ENCODE peak calls at places on chromosomes 1 and 21, in six cellular contexts. One of them, this sample, is unnamed.

GRCh38 chr1:921011-921837 is 2.5 kb upstream of the SAMD11 start:
- DNase-seq in AG04450: peak; percentile 36
- DNase-seq in stimulated activated CD4-positive, alpha-beta T cell treated with anti-CD3 and anti-CD28 coated beads, TNF-alpha, amount 100 ng/mL, for 1 hour: no peak
- DNase-seq in AG10803: peak; percentile 69
- DNase-seq in GM20000: no peak
- DNase-seq in RCC 7860: peak; percentile 58
- DNase-seq in this sample: peak; percentile 91

GRCh38 chr1:202551683-202552082 is 158.6 kb downstream of the SYT2 start:
- DNase-seq in GM20000: no peak
- DNase-seq in RCC 7860: no peak
- DNase-seq in AG04450: no peak
- DNase-seq in AG10803: no peak
- DNase-seq in stimulated activated CD4-positive, alpha-beta T cell treated with anti-CD3 and anti-CD28 coated beads, TNF-alpha, amount 100 ng/mL, for 1 hour: no peak
- DNase-seq in this sample: peak; percentile 36

GRCh38 chr1:179516976-179517705 is 58.6 kb downstream of the NPHS2 start:
- DNase-seq in GM20000: no peak
- DNase-seq in AG04450: no peak
- DNase-seq in AG10803: no peak
- DNase-seq in RCC 7860: no peak
- DNase-seq in stimulated activated CD4-positive, alpha-beta T cell treated with anti-CD3 and anti-CD28 coated beads, TNF-alpha, amount 100 ng/mL, for 1 hour: no peak
- DNase-seq in this sample: no peak

GRCh38 chr1:243447342-243447741 is 191.5 kb downstream of the SDCCAG8 start:
- DNase-seq in GM20000: no peak
- DNase-seq in AG10803: peak; percentile 84
- DNase-seq in RCC 7860: no peak
- DNase-seq in AG04450: no peak
- DNase-seq in stimulated activated CD4-positive, alpha-beta T cell treated with anti-CD3 and anti-CD28 coated beads, TNF-alpha, amount 100 ng/mL, for 1 hour: no peak
- DNase-seq in this sample: peak; percentile 67

GRCh38 chr1:164576311-164577271 is 17.6 kb downstream of the PBX1 start:
- DNase-seq in AG10803: peak; percentile 49
- DNase-seq in RCC 7860: no peak
- DNase-seq in stimulated activated CD4-positive, alpha-beta T cell treated with anti-CD3 and anti-CD28 coated beads, TNF-alpha, amount 100 ng/mL, for 1 hour: no peak
- DNase-seq in AG04450: peak; percentile 64
- DNase-seq in GM20000: no peak
- DNase-seq in this sample: no peak

GRCh38 chr1:151458936-151459330 is 361 bp downstream of the POGZ start:
- DNase-seq in RCC 7860: peak; percentile 59
- DNase-seq in stimulated activated CD4-positive, alpha-beta T cell treated with anti-CD3 and anti-CD28 coated beads, TNF-alpha, amount 100 ng/mL, for 1 hour: no peak
- DNase-seq in GM20000: peak; percentile 78
- DNase-seq in AG04450: peak; percentile 39
- DNase-seq in AG10803: peak; percentile 65
- DNase-seq in this sample: peak; percentile 88

GRCh38 chr1:203661572-203661971 is 34.9 kb downstream of the ATP2B4 start:
- DNase-seq in stimulated activated CD4-positive, alpha-beta T cell treated with anti-CD3 and anti-CD28 coated beads, TNF-alpha, amount 100 ng/mL, for 1 hour: no peak
- DNase-seq in AG10803: no peak
- DNase-seq in GM20000: no peak
- DNase-seq in RCC 7860: peak; percentile 54
- DNase-seq in AG04450: no peak
- DNase-seq in this sample: no peak

GRCh38 chr1:213772711-213773110 is 215.1 kb upstream of the PROX1 start:
- DNase-seq in AG10803: no peak
- DNase-seq in RCC 7860: no peak
- DNase-seq in GM20000: no peak
- DNase-seq in AG04450: no peak
- DNase-seq in stimulated activated CD4-positive, alpha-beta T cell treated with anti-CD3 and anti-CD28 coated beads, TNF-alpha, amount 100 ng/mL, for 1 hour: no peak
- DNase-seq in this sample: no peak

GRCh38 chr1:205273551-205273982 is 45.8 kb downstream of the TMCC2 start:
- DNase-seq in AG04450: no peak
- DNase-seq in GM20000: peak; percentile 90
- DNase-seq in AG10803: peak; percentile 69
- DNase-seq in stimulated activated CD4-positive, alpha-beta T cell treated with anti-CD3 and anti-CD28 coated beads, TNF-alpha, amount 100 ng/mL, for 1 hour: peak; percentile 58
- DNase-seq in RCC 7860: peak; percentile 76
- DNase-seq in this sample: peak; percentile 91

GRCh38 chr1:230047114-230047865 is 19.7 kb upstream of the GALNT2 start:
- DNase-seq in RCC 7860: no peak
- DNase-seq in stimulated activated CD4-positive, alpha-beta T cell treated with anti-CD3 and anti-CD28 coated beads, TNF-alpha, amount 100 ng/mL, for 1 hour: no peak
- DNase-seq in AG04450: no peak
- DNase-seq in GM20000: no peak
- DNase-seq in AG10803: no peak
- DNase-seq in this sample: peak; percentile 67

GRCh38 chr21:9837946-9838801 is 683.2 kb upstream of the TPTE start:
- DNase-seq in GM20000: no peak
- DNase-seq in RCC 7860: no peak
- DNase-seq in stimulated activated CD4-positive, alpha-beta T cell treated with anti-CD3 and anti-CD28 coated beads, TNF-alpha, amount 100 ng/mL, for 1 hour: no peak
- DNase-seq in AG10803: no peak
- DNase-seq in AG04450: no peak
- DNase-seq in this sample: peak; percentile 35

GRCh38 chr21:33402011-33402979 is 918 bp upstream of the IFNGR2 start:
- DNase-seq in AG10803: peak; percentile 93
- DNase-seq in RCC 7860: no peak
- DNase-seq in AG04450: no peak
- DNase-seq in stimulated activated CD4-positive, alpha-beta T cell treated with anti-CD3 and anti-CD28 coated beads, TNF-alpha, amount 100 ng/mL, for 1 hour: no peak
- DNase-seq in GM20000: peak; percentile 71
- DNase-seq in this sample: peak; percentile 55

GRCh38 chr1:24861821-24862727 is 68.0 kb downstream of the RUNX3 start:
- DNase-seq in AG04450: no peak
- DNase-seq in RCC 7860: no peak
- DNase-seq in stimulated activated CD4-positive, alpha-beta T cell treated with anti-CD3 and anti-CD28 coated beads, TNF-alpha, amount 100 ng/mL, for 1 hour: no peak
- DNase-seq in AG10803: no peak
- DNase-seq in GM20000: no peak
- DNase-seq in this sample: peak; percentile 25

GRCh38 chr1:220511183-220511582 is 16.8 kb upstream of the MARK1 start:
- DNase-seq in AG04450: no peak
- DNase-seq in RCC 7860: no peak
- DNase-seq in GM20000: no peak
- DNase-seq in stimulated activated CD4-positive, alpha-beta T cell treated with anti-CD3 and anti-CD28 coated beads, TNF-alpha, amount 100 ng/mL, for 1 hour: no peak
- DNase-seq in AG10803: no peak
- DNase-seq in this sample: no peak

GRCh38 chr1:201251851-201252430 is 31.4 kb upstream of the PKP1 start:
- DNase-seq in GM20000: no peak
- DNase-seq in stimulated activated CD4-positive, alpha-beta T cell treated with anti-CD3 and anti-CD28 coated beads, TNF-alpha, amount 100 ng/mL, for 1 hour: no peak
- DNase-seq in RCC 7860: no peak
- DNase-seq in AG04450: no peak
- DNase-seq in AG10803: no peak
- DNase-seq in this sample: no peak

GRCh38 chr21:43294194-43294902 is 125.5 kb downstream of the CRYAA start:
- DNase-seq in AG04450: no peak
- DNase-seq in AG10803: no peak
- DNase-seq in RCC 7860: no peak
- DNase-seq in GM20000: no peak
- DNase-seq in stimulated activated CD4-positive, alpha-beta T cell treated with anti-CD3 and anti-CD28 coated beads, TNF-alpha, amount 100 ng/mL, for 1 hour: no peak
- DNase-seq in this sample: no peak

GRCh38 chr1:12544992-12545391 is 73.0 kb downstream of the DHRS3 start:
- DNase-seq in AG04450: no peak
- DNase-seq in stimulated activated CD4-positive, alpha-beta T cell treated with anti-CD3 and anti-CD28 coated beads, TNF-alpha, amount 100 ng/mL, for 1 hour: no peak
- DNase-seq in AG10803: no peak
- DNase-seq in RCC 7860: no peak
- DNase-seq in GM20000: no peak
- DNase-seq in this sample: no peak

GRCh38 chr1:208207388-208208131 is 36.6 kb downstream of the PLXNA2 start:
- DNase-seq in GM20000: no peak
- DNase-seq in stimulated activated CD4-positive, alpha-beta T cell treated with anti-CD3 and anti-CD28 coated beads, TNF-alpha, amount 100 ng/mL, for 1 hour: no peak
- DNase-seq in AG04450: peak; percentile 53
- DNase-seq in RCC 7860: peak; percentile 92
- DNase-seq in AG10803: peak; percentile 93
- DNase-seq in this sample: no peak

GRCh38 chr1:202593845-202594244 is 116.4 kb downstream of the SYT2 start:
- DNase-seq in AG04450: no peak
- DNase-seq in stimulated activated CD4-positive, alpha-beta T cell treated with anti-CD3 and anti-CD28 coated beads, TNF-alpha, amount 100 ng/mL, for 1 hour: no peak
- DNase-seq in GM20000: no peak
- DNase-seq in RCC 7860: peak; percentile 27
- DNase-seq in AG10803: peak; percentile 49
- DNase-seq in this sample: no peak

GRCh38 chr1:47842228-47842627 is 155.0 kb downstream of the TRABD2B start:
- DNase-seq in GM20000: no peak
- DNase-seq in AG04450: no peak
- DNase-seq in stimulated activated CD4-positive, alpha-beta T cell treated with anti-CD3 and anti-CD28 coated beads, TNF-alpha, amount 100 ng/mL, for 1 hour: no peak
- DNase-seq in AG10803: no peak
- DNase-seq in RCC 7860: no peak
- DNase-seq in this sample: no peak

GRCh38 chr1:39381839-39382238 is 109.6 kb upstream of the BMP8A start:
- DNase-seq in stimulated activated CD4-positive, alpha-beta T cell treated with anti-CD3 and anti-CD28 coated beads, TNF-alpha, amount 100 ng/mL, for 1 hour: no peak
- DNase-seq in AG04450: no peak
- DNase-seq in AG10803: no peak
- DNase-seq in GM20000: no peak
- DNase-seq in RCC 7860: no peak
- DNase-seq in this sample: no peak

GRCh38 chr1:115074839-115075534 is 14.3 kb downstream of the TSPAN2 start:
- DNase-seq in stimulated activated CD4-positive, alpha-beta T cell treated with anti-CD3 and anti-CD28 coated beads, TNF-alpha, amount 100 ng/mL, for 1 hour: no peak
- DNase-seq in GM20000: no peak
- DNase-seq in AG10803: no peak
- DNase-seq in AG04450: no peak
- DNase-seq in RCC 7860: peak; percentile 53
- DNase-seq in this sample: no peak

GRCh38 chr1:1204998-1205768 is 1.2 kb downstream of the TNFRSF18 start:
- DNase-seq in AG04450: no peak
- DNase-seq in AG10803: no peak
- DNase-seq in stimulated activated CD4-positive, alpha-beta T cell treated with anti-CD3 and anti-CD28 coated beads, TNF-alpha, amount 100 ng/mL, for 1 hour: no peak
- DNase-seq in RCC 7860: no peak
- DNase-seq in GM20000: no peak
- DNase-seq in this sample: no peak

GRCh38 chr1:183685112-183685713 is 32.1 kb upstream of the APOBEC4 start:
- DNase-seq in stimulated activated CD4-positive, alpha-beta T cell treated with anti-CD3 and anti-CD28 coated beads, TNF-alpha, amount 100 ng/mL, for 1 hour: no peak
- DNase-seq in AG10803: peak; percentile 60
- DNase-seq in AG04450: no peak
- DNase-seq in GM20000: peak; percentile 70
- DNase-seq in RCC 7860: peak; percentile 42
- DNase-seq in this sample: peak; percentile 81

GRCh38 chr1:72623299-72623708 is 341.0 kb upstream of the NEGR1 start:
- DNase-seq in AG04450: peak; percentile 11
- DNase-seq in RCC 7860: peak; percentile 32
- DNase-seq in GM20000: peak; percentile 10
- DNase-seq in stimulated activated CD4-positive, alpha-beta T cell treated with anti-CD3 and anti-CD28 coated beads, TNF-alpha, amount 100 ng/mL, for 1 hour: no peak
- DNase-seq in AG10803: peak; percentile 56
- DNase-seq in this sample: no peak

GRCh38 chr1:215793210-215793609 is 226.1 kb downstream of the KCTD3 start:
- DNase-seq in stimulated activated CD4-positive, alpha-beta T cell treated with anti-CD3 and anti-CD28 coated beads, TNF-alpha, amount 100 ng/mL, for 1 hour: no peak
- DNase-seq in RCC 7860: peak; percentile 13
- DNase-seq in AG04450: peak; percentile 20
- DNase-seq in AG10803: peak; percentile 83
- DNase-seq in GM20000: peak; percentile 5
- DNase-seq in this sample: no peak

GRCh38 chr21:44991538-44992483 is 52.0 kb downstream of the SLX9 start:
- DNase-seq in AG10803: no peak
- DNase-seq in AG04450: peak; percentile 79
- DNase-seq in GM20000: no peak
- DNase-seq in stimulated activated CD4-positive, alpha-beta T cell treated with anti-CD3 and anti-CD28 coated beads, TNF-alpha, amount 100 ng/mL, for 1 hour: no peak
- DNase-seq in RCC 7860: no peak
- DNase-seq in this sample: no peak

GRCh38 chr1:180598333-180598979 is 33.4 kb upstream of the XPR1 start:
- DNase-seq in GM20000: no peak
- DNase-seq in AG10803: no peak
- DNase-seq in RCC 7860: peak; percentile 90
- DNase-seq in stimulated activated CD4-positive, alpha-beta T cell treated with anti-CD3 and anti-CD28 coated beads, TNF-alpha, amount 100 ng/mL, for 1 hour: no peak
- DNase-seq in AG04450: no peak
- DNase-seq in this sample: no peak